ENCODE peak calls at places on chromosomes 11 and 22, in eight cellular contexts. H is GM12878; Q is right cardiac atrium; N is adrenal gland; G is brain microvascular endothelial cell; I is skeletal muscle cell; M is naive thymus-derived CD4-positive, alpha-beta T cell; B is body of pancreas. R is an unnamed sample.

GRCh38 chr11:100445231-100445735 is 241.8 kb upstream of the ARHGAP42 start:
- DNase-seq in H (no peak), Q (peak), N (no peak), G (peak), I (no peak), M (no peak), B (peak), R (no peak)

GRCh38 chr11:134727204-134727603 is 315.2 kb upstream of the B3GAT1 start:
- DNase-seq in H (no peak), Q (no peak), N (no peak), G (no peak), I (no peak), M (no peak), B (no peak), R (no peak)

GRCh38 chr22:49726701-49727101 is 101.0 kb downstream of the BRD1 start:
- DNase-seq in H (no peak), Q (no peak), N (no peak), G (no peak), I (no peak), M (no peak), B (no peak), R (no peak)

GRCh38 chr11:72333657-72334056 is 89.7 kb upstream of the PHOX2A start:
- DNase-seq in H (no peak), Q (no peak), N (no peak), G (no peak), I (no peak), M (peak), B (no peak), R (no peak)

GRCh38 chr11:43583548-43583947 is 97.0 kb upstream of the HSD17B12 start:
- DNase-seq in H (no peak), Q (no peak), N (no peak), G (no peak), I (no peak), M (no peak), B (no peak), R (no peak)

GRCh38 chr11:83159901-83160865 is 3.3 kb downstream of the PCF11 start:
- DNase-seq in H (no peak), Q (no peak), N (no peak), G (peak), I (no peak), M (peak), B (peak), R (no peak)

GRCh38 chr11:18524248-18524647 is 2.5 kb downstream of the TSG101 start:
- DNase-seq in H (no peak), Q (no peak), N (no peak), G (no peak), I (no peak), M (no peak), B (no peak), R (no peak)

GRCh38 chr11:14386895-14387480 is 28.0 kb upstream of the RRAS2 start:
- DNase-seq in H (no peak), Q (peak), N (peak), G (peak), I (peak), M (no peak), B (no peak), R (peak)

GRCh38 chr11:119402470-119402869 is 20.5 kb downstream of the THY1 start:
- DNase-seq in H (no peak), Q (no peak), N (no peak), G (no peak), I (no peak), M (no peak), B (no peak), R (no peak)

GRCh38 chr11:126210871-126211235 is 597 bp downstream of the RPUSD4 start:
- DNase-seq in H (no peak), Q (no peak), N (no peak), G (no peak), I (no peak), M (no peak), B (no peak), R (no peak)

GRCh38 chr11:113283881-113284280 is 30.5 kb upstream of the TTC12 start:
- DNase-seq in H (no peak), Q (no peak), N (no peak), G (no peak), I (no peak), M (no peak), B (no peak), R (no peak)

GRCh38 chr11:3139086-3139440 is 26.0 kb downstream of the OSBPL5 start:
- DNase-seq in H (no peak), Q (peak), N (no peak), G (no peak), I (no peak), M (no peak), B (no peak), R (no peak)

GRCh38 chr11:94793822-94794221 is 25.7 kb downstream of the AMOTL1 start:
- DNase-seq in H (no peak), Q (no peak), N (no peak), G (peak), I (peak), M (no peak), B (no peak), R (no peak)

GRCh38 chr11:7485136-7485853 is at the start of gene OLFML1:
- DNase-seq in H (no peak), Q (peak), N (no peak), G (no peak), I (no peak), M (no peak), B (no peak), R (no peak)
- H3K4me3 ChIP-seq in H (no peak), Q (peak), N (no peak), G (no peak), I (no peak), M (no peak), B (no peak), R (peak)

DNA sequence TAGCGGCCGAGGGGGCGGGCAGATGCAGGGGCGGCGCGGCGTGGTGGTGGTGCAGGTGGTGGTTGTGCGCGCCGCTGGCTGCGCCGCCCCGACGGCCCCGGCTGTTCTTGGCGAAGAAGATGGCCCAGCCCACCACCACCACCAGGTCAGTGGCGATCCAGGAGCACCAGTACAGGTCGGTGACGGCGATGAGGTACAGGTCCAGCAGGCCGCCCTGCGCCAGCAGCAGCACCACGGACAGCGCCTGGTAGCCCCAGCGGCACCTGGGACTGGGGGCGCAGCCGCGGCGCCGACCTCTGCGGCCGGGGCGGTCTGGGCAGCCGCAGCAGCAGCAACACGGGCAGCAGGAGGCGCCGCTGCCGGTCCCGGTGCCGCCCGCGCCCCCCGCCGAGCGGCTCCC is 879 bp downstream of the TMEM121B start:
- DNase-seq in H (no peak), Q (peak), N (peak), G (no peak), I (peak), M (peak), B (peak), R (no peak)
- H3K4me3 ChIP-seq in H (no peak), Q (peak), N (no peak), G (no peak), I (no peak), M (no peak), B (no peak), R (no peak)

DNA sequence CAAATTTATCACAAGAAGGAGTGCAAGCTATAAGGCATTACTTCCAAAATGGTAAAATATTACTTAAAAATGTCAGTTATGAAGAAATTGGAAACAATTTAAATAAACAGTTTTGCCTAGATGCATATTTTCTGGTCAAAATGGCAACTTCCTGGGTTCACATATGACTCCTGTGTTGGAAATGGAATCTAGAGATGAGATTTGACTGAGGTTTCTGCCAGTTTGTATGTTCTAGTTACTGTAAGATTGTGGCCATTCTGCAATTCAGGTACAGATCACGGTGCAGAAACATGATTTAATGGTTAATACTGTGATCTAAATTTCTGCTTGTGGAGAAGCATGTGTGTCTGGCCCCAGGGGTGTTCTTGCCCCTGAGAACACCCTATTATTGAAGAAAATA is 3.4 kb upstream of the OR4C6 start:
- DNase-seq in H (no peak), Q (no peak), N (no peak), G (no peak), I (no peak), M (no peak), B (no peak), R (no peak)
- H3K4me3 ChIP-seq in H (no peak), Q (no peak), N (no peak), G (no peak), I (no peak), M (no peak), B (no peak), R (no peak)

GRCh38 chr22:38270091-38270972 is 2.5 kb downstream of the TMEM184B start:
- DNase-seq in H (no peak), Q (no peak), N (no peak), G (no peak), I (no peak), M (no peak), B (no peak), R (no peak)
- H3K4me3 ChIP-seq in H (no peak), Q (peak), N (no peak), G (peak), I (no peak), M (no peak), B (no peak), R (peak)

DNA sequence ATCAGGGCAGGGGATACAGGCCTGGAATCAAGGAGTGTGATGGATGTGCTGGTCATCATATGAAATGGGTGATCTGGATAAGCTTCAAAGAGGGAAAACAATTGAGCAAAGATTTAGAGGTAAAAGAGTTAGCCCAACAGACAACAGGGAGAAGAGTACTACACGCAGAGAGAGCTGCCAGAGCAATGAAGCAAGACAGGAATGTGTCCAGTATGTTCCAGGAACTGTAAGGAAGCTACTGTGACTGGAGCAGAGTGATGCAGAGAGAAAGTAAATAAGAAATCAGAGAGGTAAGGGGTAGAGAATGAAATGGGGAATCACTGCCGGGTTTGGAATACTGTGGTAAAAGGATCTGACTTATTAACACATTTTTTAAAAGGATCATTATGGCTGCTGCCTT is 255.1 kb downstream of the DCDC1 start:
- DNase-seq in H (no peak), Q (no peak), N (no peak), G (no peak), I (no peak), M (no peak), B (no peak), R (no peak)
- H3K4me3 ChIP-seq in H (no peak), Q (no peak), N (no peak), G (no peak), I (no peak), M (no peak), B (no peak), R (no peak)

GRCh38 chr22:22168190-22168940 is 76.2 kb upstream of the VPREB1 start:
- DNase-seq in H (peak), Q (no peak), N (no peak), G (no peak), I (peak), M (no peak), B (peak), R (peak)
- H3K4me3 ChIP-seq in H (peak), Q (no peak), N (no peak), G (no peak), I (peak), M (peak), B (no peak), R (no peak)

DNA sequence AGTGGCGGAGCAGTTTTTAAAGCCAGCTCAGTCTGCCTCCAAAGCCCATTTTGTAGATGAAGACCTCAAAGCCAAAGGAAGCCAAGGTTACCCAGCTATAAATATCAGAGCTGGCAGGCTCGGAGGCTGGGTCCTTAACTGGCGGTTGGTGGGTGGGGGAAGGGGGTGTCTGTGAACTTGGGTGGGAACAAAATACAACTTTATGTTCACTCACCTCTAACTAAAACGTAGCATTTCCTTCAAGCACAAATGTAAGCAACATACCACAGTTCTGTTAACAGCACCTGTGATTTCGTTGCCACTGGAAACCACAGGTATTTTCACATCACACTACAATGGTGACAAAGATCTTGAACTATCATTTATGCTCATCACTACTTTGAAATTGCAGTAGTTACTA is 99.7 kb upstream of the SYT13 start:
- DNase-seq in H (no peak), Q (no peak), N (no peak), G (no peak), I (no peak), M (no peak), B (no peak), R (no peak)
- H3K4me3 ChIP-seq in H (no peak), Q (no peak), N (no peak), G (no peak), I (no peak), M (no peak), B (no peak), R (no peak)